ENCODE peak calls at places on chromosomes 11 and 22, in five cellular contexts. Q, E, Y, Z and M are unnamed samples.

GRCh38 chr11:125301301-125301700 is 136.8 kb downstream of the PKNOX2 start:
- DNase-seq in Q (no peak), Z (no peak), E (no peak), Y (no peak), M (no peak)

GRCh38 chr11:122717264-122717867 is 61.8 kb downstream of the UBASH3B start:
- DNase-seq in Y (no peak), Q (no peak), E (no peak), Z (no peak), M (no peak)

GRCh38 chr22:49330421-49331222 is 497.1 kb downstream of the BRD1 start:
- DNase-seq in Q (no peak), Z (no peak), Y (no peak), E (no peak), M (no peak)

GRCh38 chr11:47946682-47947575 is 33.4 kb upstream of the PTPRJ start:
- DNase-seq in E (peak), Z (no peak), Y (peak), Q (peak), M (no peak)

GRCh38 chr22:27175444-27175843 is 518.1 kb downstream of the MIAT start:
- DNase-seq in Y (no peak), E (no peak), Z (no peak), Q (no peak), M (no peak)

GRCh38 chr11:88555018-88555828 is 217.7 kb upstream of the CTSC start:
- DNase-seq in E (no peak), Y (no peak), Q (peak), Z (no peak), M (no peak)

GRCh38 chr22:25383892-25384291 is 164.5 kb downstream of the CRYBB2 start:
- DNase-seq in E (no peak), Y (no peak), Z (no peak), Q (no peak), M (no peak)

GRCh38 chr11:70225629-70226582 is 22.8 kb downstream of the FADD start:
- DNase-seq in Y (peak), Q (no peak), Z (no peak), E (no peak), M (no peak)

GRCh38 chr11:104968365-104968855 is at the start of gene CASP4:
- DNase-seq in Y (no peak), Z (no peak), E (peak), Q (peak), M (no peak)

GRCh38 chr11:47552086-47552580 is 799 bp downstream of the CELF1 start:
- DNase-seq in Y (peak), Q (peak), E (peak), Z (no peak), M (no peak)

GRCh38 chr11:32323814-32324130 is 111.6 kb downstream of the WT1 start:
- DNase-seq in Z (no peak), E (no peak), Y (no peak), Q (no peak), M (no peak)

GRCh38 chr11:112730591-112730990 is 230.6 kb upstream of the NCAM1 start:
- DNase-seq in Y (no peak), Z (no peak), E (no peak), Q (no peak), M (no peak)

GRCh38 chr22:37485006-37485713 is 1.0 kb downstream of the MFNG start:
- DNase-seq in Y (no peak), Q (no peak), Z (no peak), E (no peak), M (no peak)

GRCh38 chr11:131186629-131187075 is 183.8 kb upstream of the NTM start:
- DNase-seq in Q (no peak), Z (no peak), E (no peak), Y (peak), M (no peak)

GRCh38 chr11:104338186-104338585 is 174.2 kb upstream of the PDGFD start:
- DNase-seq in Z (no peak), Y (no peak), E (no peak), Q (peak), M (no peak)

GRCh38 chr11:71453021-71453910 is at the start of gene NADSYN1:
- DNase-seq in Q (peak), Z (peak), E (peak), Y (peak), M (peak)

GRCh38 chr22:48633996-48634836 is 1193.5 kb downstream of the BRD1 start:
- DNase-seq in E (no peak), Y (no peak), Z (no peak), Q (no peak), M (no peak)

GRCh38 chr22:43263645-43264514 is 76.9 kb upstream of the TTLL12 start:
- DNase-seq in Y (no peak), E (peak), Q (peak), Z (no peak), M (no peak)

GRCh38 chr11:78365381-78365792 is 52.2 kb downstream of the GAB2 start:
- DNase-seq in Y (peak), Q (no peak), Z (peak), E (no peak), M (peak)

GRCh38 chr11:109864161-109864661 is 229.0 kb upstream of the ZC3H12C start:
- DNase-seq in E (peak), Y (no peak), Q (no peak), Z (no peak), M (no peak)

GRCh38 chr11:6604081-6604626 is 580 bp downstream of the ILK start:
- DNase-seq in Y (peak), Q (peak), E (peak), Z (no peak), M (peak)

GRCh38 chr11:77001524-77001923 is 32.7 kb upstream of the B3GNT6 start:
- DNase-seq in Y (no peak), E (no peak), Q (no peak), Z (no peak), M (no peak)

GRCh38 chr22:46108564-46109473 is 41.5 kb upstream of the PPARA start:
- DNase-seq in Q (peak), Y (peak), E (no peak), Z (no peak), M (no peak)

GRCh38 chr11:76807206-76807875 is 24.2 kb downstream of the TSKU start:
- DNase-seq in Z (no peak), Y (peak), Q (peak), E (peak), M (peak)

GRCh38 chr22:43094551-43094950 is 5.4 kb upstream of the TTLL1 start:
- DNase-seq in Y (no peak), Q (no peak), Z (no peak), E (peak), M (no peak)

GRCh38 chr11:72808415-72808814 is 5.8 kb upstream of the ATG16L2 start:
- DNase-seq in E (no peak), Y (no peak), Q (peak), Z (no peak), M (no peak)

GRCh38 chr11:2795491-2795991 is 90.0 kb downstream of the CDKN1C start:
- DNase-seq in E (no peak), Z (no peak), Y (no peak), Q (no peak), M (no peak)

GRCh38 chr22:37751449-37752188 is 54.8 kb downstream of the TRIOBP start:
- DNase-seq in E (no peak), Q (no peak), Z (no peak), Y (no peak), M (no peak)

GRCh38 chr11:69892986-69893555 is 73.9 kb upstream of the FGF3 start:
- DNase-seq in E (no peak), Y (no peak), Q (no peak), Z (no peak), M (no peak)

GRCh38 chr11:130520231-130520630 is 71.8 kb downstream of the ADAMTS15 start:
- DNase-seq in Y (no peak), E (no peak), Q (no peak), Z (no peak), M (no peak)

GRCh38 chr11:8584096-8584495 is 9.9 kb downstream of the STK33 start:
- DNase-seq in Z (no peak), Y (no peak), E (no peak), Q (peak), M (no peak)

GRCh38 chr11:110598725-110599124 is 113.5 kb downstream of the ARHGAP20 start:
- DNase-seq in Q (no peak), E (no peak), Z (no peak), Y (no peak), M (no peak)

GRCh38 chr11:114183041-114183511 is 113.1 kb upstream of the NNMT start:
- DNase-seq in Z (no peak), E (no peak), Q (no peak), Y (no peak), M (no peak)

GRCh38 chr22:36822581-36822980 is 5.7 kb upstream of the PVALB start:
- DNase-seq in Z (no peak), E (no peak), Q (no peak), Y (peak), M (no peak)

GRCh38 chr11:44573333-44573732 is 7.9 kb downstream of the CD82 start:
- DNase-seq in Z (no peak), E (no peak), Y (no peak), Q (peak), M (no peak)

GRCh38 chr11:44575962-44576361 is 10.5 kb downstream of the CD82 start:
- DNase-seq in Z (no peak), Q (no peak), E (no peak), Y (no peak), M (no peak)

GRCh38 chr11:44574620-44575287 is 9.3 kb downstream of the CD82 start:
- DNase-seq in E (peak), Q (peak), Z (no peak), Y (no peak), M (no peak)

GRCh38 chr11:44577231-44577834 is 11.9 kb downstream of the CD82 start:
- DNase-seq in Q (no peak), E (peak), Z (no peak), Y (no peak), M (no peak)

GRCh38 chr11:44575288-44575672 is 9.8 kb downstream of the CD82 start:
- DNase-seq in Y (no peak), E (no peak), Q (peak), Z (no peak), M (no peak)
- H3K18ac ChIP-seq in Y (no peak), E (no peak), Q (peak), Z (no peak), M (no peak)

DNA sequence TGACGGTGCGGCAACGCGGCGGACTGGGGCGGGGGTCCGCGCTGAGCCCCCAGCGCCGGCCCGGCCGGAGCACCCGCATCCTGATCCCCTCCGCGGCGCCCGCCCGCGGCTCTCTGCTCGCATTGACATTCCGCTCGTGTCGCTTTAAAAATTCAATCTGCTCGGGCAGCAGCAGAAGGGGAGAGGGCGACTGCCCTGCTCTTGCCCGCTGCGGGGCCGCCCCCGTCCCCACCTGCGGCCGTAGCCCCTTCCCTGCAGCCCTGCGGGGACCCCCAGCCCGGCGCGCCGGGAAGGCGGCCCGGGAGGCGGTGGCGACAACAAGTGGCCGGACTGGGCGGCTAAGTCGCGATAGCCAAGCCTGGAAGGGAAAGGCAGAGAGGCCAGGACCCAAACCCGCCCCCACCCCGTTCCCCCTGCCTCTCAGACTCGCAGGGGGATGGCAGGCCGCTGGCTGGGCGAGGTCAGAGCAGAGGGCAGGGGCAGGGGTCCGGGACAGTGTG is 1.1 kb downstream of the CABP7 start:
- DNase-seq in Y (no peak), Q (no peak), Z (no peak), E (no peak), M (no peak)
- H3K4me2 ChIP-seq in Y (peak), Q (no peak), Z (peak), E (peak), M (peak)

DNA sequence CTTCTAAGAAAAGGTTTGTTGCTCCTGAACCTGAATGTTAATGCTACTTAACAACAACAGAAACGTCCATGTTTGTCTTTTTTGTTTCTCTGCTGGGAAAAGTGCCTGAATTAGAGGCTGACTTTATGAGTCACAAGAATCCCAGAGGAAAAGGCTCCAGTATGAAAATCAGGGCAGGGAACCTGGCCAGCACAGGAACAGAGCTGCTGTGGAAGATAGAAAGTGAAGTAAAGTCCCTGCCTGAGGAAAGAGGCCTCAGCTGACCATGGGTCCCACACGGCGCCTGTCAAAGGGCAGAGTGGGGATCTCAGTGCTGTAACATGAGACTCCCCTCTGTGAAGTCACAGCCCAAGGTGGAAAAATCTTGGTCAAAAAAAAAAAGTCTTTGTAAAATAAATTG is 632.3 kb upstream of the CCDC90B start:
- DNase-seq in E (no peak), Q (no peak), Y (no peak), Z (no peak), M (no peak)
- H2AFZ ChIP-seq in E (no peak), Q (no peak), Y (no peak), Z (no peak), M (peak)

DNA sequence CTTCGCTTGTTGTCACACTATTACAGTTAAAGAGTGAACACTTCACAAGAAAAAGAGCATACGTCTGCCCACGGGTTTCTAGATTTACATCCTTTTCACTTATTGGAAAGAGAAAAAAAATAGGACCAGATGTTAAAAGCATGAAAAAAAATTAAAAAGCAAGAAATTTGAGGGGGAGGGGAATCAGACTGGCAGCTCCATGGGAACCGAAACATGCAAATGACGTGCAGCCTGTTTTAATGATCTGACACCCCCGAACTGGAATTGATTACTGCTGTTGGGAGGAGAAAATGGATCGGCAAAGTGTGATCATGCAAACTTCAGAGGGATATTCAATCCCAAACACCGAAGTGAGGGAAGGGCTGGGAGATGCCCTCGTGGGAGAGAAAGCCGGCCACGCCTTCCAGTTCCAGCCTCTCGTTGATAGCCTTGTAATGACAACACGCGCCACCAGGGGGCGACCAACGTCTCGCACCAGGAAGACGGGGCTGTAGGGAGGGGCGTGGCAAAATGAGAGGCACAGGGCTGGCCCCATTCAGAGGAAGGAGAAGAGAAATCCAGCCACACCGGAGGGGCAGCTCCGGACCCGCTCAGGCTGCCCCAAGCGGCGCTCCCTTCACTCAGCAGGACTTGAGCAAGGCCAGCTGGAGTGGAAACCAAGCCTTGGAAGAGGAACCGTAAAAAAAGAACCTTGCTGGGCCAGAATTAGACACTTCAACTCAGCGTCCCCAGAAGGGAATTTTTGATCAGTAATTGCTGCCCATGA is 53.8 kb upstream of the SYT13 start:
- DNase-seq in Z (peak), Y (peak), E (peak), Q (peak), M (peak)
- H3K18ac ChIP-seq in Z (no peak), Y (no peak), E (no peak), Q (no peak), M (no peak)

GRCh38 chr22:20243545-20244249 is 24.4 kb downstream of the RTN4R start:
- DNase-seq in E (no peak), Z (no peak), Y (peak), Q (peak), M (no peak)
- H3K4me2 ChIP-seq in E (no peak), Z (peak), Y (no peak), Q (peak), M (peak)

DNA sequence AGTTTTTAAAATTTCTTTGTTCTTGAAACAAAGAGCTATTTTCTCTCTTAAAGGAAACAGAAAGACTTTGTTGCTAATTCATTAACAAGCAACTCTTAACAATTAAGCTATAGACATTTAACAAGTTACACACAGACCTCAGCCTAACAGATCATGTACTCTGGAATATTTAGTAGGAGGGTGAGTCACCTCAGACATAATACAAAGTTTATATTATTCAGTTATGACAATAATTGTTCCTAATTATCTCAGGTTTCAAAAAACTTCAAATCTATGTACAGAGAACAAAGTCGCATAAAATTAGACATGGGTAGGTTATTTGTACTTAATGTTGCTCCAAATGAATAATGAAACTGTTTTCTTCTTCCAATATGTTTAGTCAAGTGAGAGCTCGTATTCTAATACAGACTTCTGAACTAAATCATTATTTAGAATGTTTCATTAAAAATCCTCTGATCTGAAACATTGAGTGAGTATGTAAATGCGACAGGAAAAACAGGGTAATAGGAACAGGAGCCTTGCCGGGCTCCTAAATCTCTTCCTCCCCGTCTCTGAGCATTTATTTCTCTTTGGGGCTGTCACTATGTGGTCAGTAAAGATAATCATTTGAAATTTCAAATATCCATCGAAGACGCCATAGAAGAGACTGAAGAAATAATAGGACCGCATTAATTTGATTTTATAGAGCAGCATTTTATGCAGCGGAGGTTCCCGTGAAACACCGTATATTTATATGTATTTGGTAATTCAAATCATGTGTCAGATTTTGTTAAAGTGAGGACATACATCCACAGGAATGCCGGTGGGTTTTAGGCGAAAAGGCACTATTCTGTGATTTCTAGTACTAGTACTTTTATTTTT is 8.7 kb upstream of the BARX2 start:
- DNase-seq in Q (no peak), Z (no peak), E (no peak), Y (no peak), M (no peak)
- H2AFZ ChIP-seq in Q (no peak), Z (no peak), E (no peak), Y (no peak), M (no peak)